ENCODE peak calls at places on chromosome 16, in five cellular contexts. U, L, F, S and W are unnamed samples.

GRCh38 chr16:81214745-81215166 is 23.7 kb upstream of the BCO1 start:
- DNase-seq in U (peak), L (peak), F (no peak), S (peak), W (peak)

GRCh38 chr16:24850289-24850931 is 4.6 kb downstream of the SLC5A11 start:
- DNase-seq in U (no peak), L (no peak), F (no peak), S (no peak), W (no peak)

GRCh38 chr16:82935781-82936180 is 309.0 kb downstream of the CDH13 start:
- DNase-seq in U (no peak), L (no peak), F (no peak), S (no peak), W (no peak)

GRCh38 chr16:85711982-85712587 is 23.3 kb upstream of the GINS2 start:
- DNase-seq in U (no peak), L (no peak), F (no peak), S (no peak), W (no peak)

GRCh38 chr16:89897204-89897603 is 21.5 kb upstream of the MC1R start:
- DNase-seq in U (no peak), L (no peak), F (no peak), S (no peak), W (no peak)

GRCh38 chr16:88977028-88977844 is at the start of gene CBFA2T3:
- DNase-seq in U (no peak), L (peak), F (no peak), S (no peak), W (no peak)

GRCh38 chr16:26952411-26952810 is 114.3 kb upstream of the C16orf82 start:
- DNase-seq in U (no peak), L (no peak), F (no peak), S (no peak), W (peak)

GRCh38 chr16:82456683-82457082 is 170.1 kb upstream of the CDH13 start:
- DNase-seq in U (peak), L (peak), F (no peak), S (peak), W (peak)

GRCh38 chr16:8925455-8925854 is 38.3 kb downstream of the USP7 start:
- DNase-seq in U (no peak), L (no peak), F (no peak), S (no peak), W (no peak)

GRCh38 chr16:89845417-89845816 is 17.1 kb downstream of the SPIRE2 start:
- DNase-seq in U (no peak), L (no peak), F (no peak), S (no peak), W (no peak)

GRCh38 chr16:648071-648785 is 937 bp upstream of the WDR90 start:
- DNase-seq in U (no peak), L (no peak), F (no peak), S (peak), W (peak)

DNA sequence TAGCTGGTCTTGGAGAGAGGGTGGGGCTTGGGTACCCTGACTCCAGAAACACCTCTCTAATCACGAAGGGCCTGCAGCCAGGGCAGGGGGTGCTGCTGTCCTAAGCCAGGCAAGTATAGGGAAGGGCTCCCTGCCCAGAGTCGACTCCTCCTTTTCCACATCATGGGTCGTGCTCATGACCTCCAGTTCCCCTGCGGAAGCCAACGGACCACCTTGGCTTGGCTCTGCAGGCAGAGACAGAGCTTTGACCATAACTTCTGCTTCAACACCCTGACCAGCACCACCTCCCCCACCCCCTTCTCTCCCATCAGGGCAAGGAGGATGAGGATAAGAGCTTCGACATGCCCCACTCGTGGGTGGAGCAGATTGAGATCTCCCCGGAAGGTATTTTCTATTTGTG is 14.2 kb upstream of the KATNB1 start:
- DNase-seq in U (no peak), L (no peak), F (no peak), S (no peak), W (no peak)
- TF ChIP-seq ESRRA in U (no peak), L (no peak), F (no peak), S (no peak), W (no peak)

DNA sequence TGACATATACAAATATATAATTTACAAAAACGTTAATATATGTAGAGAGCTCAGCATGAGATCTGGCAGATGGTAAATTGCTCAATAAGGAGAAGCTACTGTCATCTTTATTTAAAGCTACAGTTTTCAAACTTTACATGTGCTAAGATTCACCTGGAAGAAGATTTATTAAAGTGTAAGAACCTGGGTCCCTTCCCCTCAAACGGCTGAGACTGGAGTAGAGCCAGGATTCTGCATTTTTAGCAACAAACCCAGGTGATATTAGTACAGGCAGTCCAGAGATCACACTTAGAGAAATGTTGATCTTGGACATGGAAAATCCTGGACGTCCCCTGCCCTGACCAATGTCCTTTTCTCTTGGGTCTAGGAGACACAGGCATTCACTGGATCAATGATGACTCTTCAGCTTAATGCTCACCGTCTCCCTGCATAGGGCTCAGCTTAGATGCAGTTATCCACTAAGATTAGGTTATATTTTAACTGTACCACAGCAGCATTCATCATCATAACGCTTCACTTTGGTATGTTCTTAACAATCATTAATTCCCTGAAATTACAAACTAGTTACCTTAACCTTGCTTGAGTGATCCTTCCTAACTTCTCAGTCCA is 20.4 kb downstream of the CDR2 start:
- DNase-seq in U (no peak), L (no peak), F (no peak), S (peak), W (no peak)
- TF ChIP-seq ESRRA in U (no peak), L (no peak), F (no peak), S (peak), W (no peak)

GRCh38 chr16:49651226-49651625 is 204.7 kb downstream of the ZNF423 start:
- DNase-seq in U (no peak), L (no peak), F (no peak), S (no peak), W (no peak)

GRCh38 chr16:49651980-49652379 is 203.9 kb downstream of the ZNF423 start:
- DNase-seq in U (no peak), L (no peak), F (no peak), S (no peak), W (no peak)

GRCh38 chr16:49653577-49653976 is 202.3 kb downstream of the ZNF423 start:
- DNase-seq in U (no peak), L (no peak), F (no peak), S (no peak), W (no peak)

GRCh38 chr16:49654425-49654824 is 201.5 kb downstream of the ZNF423 start:
- DNase-seq in U (no peak), L (no peak), F (no peak), S (no peak), W (no peak)

DNA sequence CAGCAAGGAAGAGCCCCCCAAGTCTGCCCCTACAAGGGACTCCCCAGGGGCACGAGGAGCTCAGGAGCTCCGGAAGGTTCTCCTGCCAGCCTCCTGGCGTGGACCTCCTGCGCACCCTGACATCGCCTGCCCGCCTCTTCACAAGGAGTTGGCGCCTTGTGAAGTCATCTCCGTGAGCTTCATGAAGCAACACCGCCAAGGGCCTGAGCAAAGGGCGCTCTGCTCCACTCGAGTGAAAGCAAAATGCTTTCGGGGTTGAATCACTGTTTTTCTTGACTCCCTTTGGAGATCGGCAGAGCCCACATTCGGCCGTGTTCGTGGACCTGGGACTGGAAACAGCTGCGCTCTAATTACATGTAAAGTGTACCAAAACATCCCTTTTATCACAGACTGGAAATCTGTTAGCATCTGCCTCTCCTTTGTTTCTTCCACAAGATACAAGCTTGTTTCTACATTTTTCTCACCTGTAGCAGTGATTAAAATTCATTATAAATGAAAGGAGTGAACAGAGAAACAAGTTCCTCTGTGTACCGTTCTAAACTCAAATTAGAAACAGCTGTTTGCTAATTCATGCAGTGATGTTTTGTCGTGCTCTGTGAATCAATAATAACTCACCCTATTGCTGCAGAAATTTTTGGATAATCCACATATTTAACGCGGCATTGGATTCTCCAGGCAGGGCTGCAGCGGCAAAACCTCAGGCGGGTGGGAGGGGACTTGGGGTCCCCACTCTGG is 203.3 kb downstream of the ZNF423 start:
- DNase-seq in U (no peak), L (no peak), F (no peak), S (no peak), W (no peak)
- TF ChIP-seq ESRRA in U (no peak), L (no peak), F (no peak), S (no peak), W (no peak)

GRCh38 chr16:29820271-29820701 is at the start of gene MVP:
- DNase-seq in U (peak), L (peak), F (no peak), S (no peak), W (no peak)
- TF ChIP-seq ESRRA in U (no peak), L (no peak), F (no peak), S (no peak), W (no peak)

GRCh38 chr16:1754204-1754603 is 17.1 kb downstream of the NME3 start:
- DNase-seq in U (no peak), L (no peak), F (no peak), S (no peak), W (no peak)
- TF ChIP-seq ESRRA in U (no peak), L (no peak), F (no peak), S (no peak), W (no peak)

DNA sequence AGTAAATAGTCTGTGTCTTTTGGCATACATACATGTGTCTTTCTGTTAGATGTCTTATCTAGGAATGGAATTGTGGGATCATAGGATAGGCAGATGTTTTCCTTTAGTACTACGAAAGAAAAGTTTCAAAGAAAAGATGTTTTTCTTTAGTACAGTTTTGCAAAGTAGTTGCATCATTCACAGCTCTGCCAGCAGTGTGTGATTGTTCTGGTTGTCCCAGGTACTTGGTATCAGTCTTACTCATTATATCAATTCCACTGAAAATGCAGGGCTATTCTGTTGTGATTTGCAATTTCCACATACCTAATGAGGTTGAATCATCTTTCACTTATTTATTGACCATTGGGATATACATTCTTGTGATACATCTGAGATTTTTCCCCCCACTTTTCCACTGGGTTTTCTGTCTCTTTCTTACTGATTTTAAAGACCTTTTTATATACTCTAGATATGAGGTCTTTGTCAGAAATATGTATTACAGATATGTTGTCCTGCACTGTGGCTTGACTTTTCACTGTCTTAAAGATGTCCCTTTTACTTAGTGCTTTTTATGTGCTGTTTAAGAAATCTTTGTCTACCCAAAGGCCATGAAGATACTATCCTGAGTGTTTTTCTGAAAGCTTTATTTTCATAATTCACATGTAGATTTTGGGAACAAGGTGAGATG is 173.4 kb downstream of the MRTFB start:
- DNase-seq in U (no peak), L (no peak), F (no peak), S (no peak), W (no peak)
- TF ChIP-seq ESRRA in U (no peak), L (no peak), F (no peak), S (no peak), W (no peak)

GRCh38 chr16:79092846-79093245 is 507.7 kb downstream of the MAF start:
- DNase-seq in U (no peak), L (no peak), F (no peak), S (no peak), W (no peak)

GRCh38 chr16:79096246-79096645 is 504.3 kb downstream of the MAF start:
- DNase-seq in U (no peak), L (no peak), F (no peak), S (no peak), W (no peak)

GRCh38 chr16:79097090-79097489 is 503.4 kb downstream of the MAF start:
- DNase-seq in U (no peak), L (no peak), F (no peak), S (no peak), W (no peak)

GRCh38 chr16:79090966-79091365 is 509.6 kb downstream of the MAF start:
- DNase-seq in U (no peak), L (no peak), F (no peak), S (no peak), W (no peak)

DNA sequence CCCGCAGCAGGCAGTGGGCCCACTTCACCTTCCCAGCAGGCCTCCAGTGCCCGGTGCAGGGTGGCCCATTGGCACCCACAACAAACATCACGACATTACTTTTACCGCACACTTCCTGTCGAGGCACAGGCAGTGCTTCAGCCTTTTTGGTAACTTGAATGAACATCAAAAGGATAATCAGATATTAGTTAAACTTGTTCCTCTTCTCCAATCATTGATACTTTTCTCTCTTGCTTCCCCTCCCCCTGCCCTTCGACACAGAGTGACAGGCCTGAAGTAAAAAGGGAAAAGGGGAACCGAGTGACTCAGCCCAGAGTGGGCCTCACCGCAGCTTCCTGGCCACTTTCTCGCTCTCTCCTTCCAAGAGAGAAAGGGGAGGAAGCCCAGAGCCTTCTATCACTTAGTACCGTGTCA is 507.0 kb downstream of the MAF start:
- DNase-seq in U (no peak), L (peak), F (no peak), S (no peak), W (no peak)
- TF ChIP-seq ESRRA in U (no peak), L (no peak), F (no peak), S (no peak), W (no peak)

GRCh38 chr16:31002252-31002700 is 8.2 kb downstream of the STX1B start:
- DNase-seq in U (no peak), L (no peak), F (no peak), S (no peak), W (no peak)
- TF ChIP-seq ESRRA in U (no peak), L (no peak), F (no peak), S (no peak), W (no peak)

GRCh38 chr16:46884513-46885293 is 541 bp downstream of the GPT2 start:
- DNase-seq in U (no peak), L (no peak), F (no peak), S (no peak), W (no peak)
- TF ChIP-seq ESRRA in U (no peak), L (no peak), F (no peak), S (no peak), W (no peak)